ENCODE peak calls at places on chromosomes 16 and 17, in five cellular contexts. W is endothelial cell, A is right lobe of liver, T is sciatic nerve, Z is uterus. I is an unnamed sample.

GRCh38 chr16:14133907-14134306 is 62.8 kb downstream of the MRTFB start:
- DNase-seq in W (no peak), Z (no peak), T (no peak), A (no peak), I (no peak)

GRCh38 chr17:13728751-13729150 is 127.0 kb upstream of the HS3ST3A1 start:
- DNase-seq in A (no peak), W (no peak), T (no peak), Z (no peak), I (no peak)

GRCh38 chr17:16013943-16014407 is 14.4 kb downstream of the TTC19 start:
- DNase-seq in Z (no peak), T (no peak), W (peak; percentile 43), A (no peak), I (no peak)

GRCh38 chr17:77535892-77536291 is 395.1 kb downstream of the SEC14L1 start:
- DNase-seq in T (peak; percentile 45), A (no peak), Z (no peak), W (no peak), I (no peak)

GRCh38 chr17:44334315-44335181 is 9.9 kb upstream of the SLC25A39 start:
- DNase-seq in W (no peak), A (no peak), Z (no peak), T (no peak), I (no peak)

GRCh38 chr17:62895650-62896301 is 70.3 kb upstream of the TANC2 start:
- DNase-seq in W (no peak), A (no peak), T (no peak), Z (no peak), I (no peak)

GRCh38 chr17:50443492-50444051 is 17.6 kb downstream of the ACSF2 start:
- DNase-seq in A (no peak), T (no peak), Z (no peak), W (no peak), I (no peak)

GRCh38 chr17:32161029-32161428 is 18.7 kb downstream of the RHOT1 start:
- DNase-seq in Z (no peak), T (no peak), A (no peak), W (no peak), I (no peak)

GRCh38 chr16:8453359-8453758 is 137.0 kb downstream of the TMEM114 start:
- DNase-seq in T (no peak), Z (no peak), W (no peak), A (no peak), I (no peak)

GRCh38 chr16:57999366-57999970 is 1.0 kb downstream of the ZNF319 start:
- DNase-seq in Z (no peak), W (no peak), A (no peak), T (no peak), I (no peak)

GRCh38 chr17:3282901-3283300 is 15.3 kb downstream of the OR3A1 start:
- DNase-seq in W (no peak), A (no peak), Z (no peak), T (no peak), I (no peak)